ENCODE peak calls at places on chromosomes 5 and 9, in six cellular contexts. One of them, this sample, is unnamed.

GRCh38 chr5:17113174-17113941 is 104.1 kb upstream of the BASP1 start:
- DNase-seq in right lobe of liver: no peak
- DNase-seq in HFF-Myc: no peak
- DNase-seq in AG09309: peak; percentile 69
- DNase-seq in A673: no peak
- DNase-seq in choroid plexus epithelial cell: peak; percentile 93
- DNase-seq in this sample: no peak

GRCh38 chr5:139732019-139732418 is 63.6 kb upstream of the PSD2 start:
- DNase-seq in right lobe of liver: no peak
- DNase-seq in HFF-Myc: no peak
- DNase-seq in AG09309: no peak
- DNase-seq in A673: no peak
- DNase-seq in choroid plexus epithelial cell: no peak
- DNase-seq in this sample: no peak

GRCh38 chr9:61668846-61669245 is 479.0 kb downstream of the SPATA31A7 start:
- DNase-seq in right lobe of liver: no peak
- DNase-seq in HFF-Myc: no peak
- DNase-seq in AG09309: no peak
- DNase-seq in A673: no peak
- DNase-seq in choroid plexus epithelial cell: no peak
- DNase-seq in this sample: no peak

GRCh38 chr9:134477342-134477925 is 151.2 kb downstream of the RXRA start:
- DNase-seq in right lobe of liver: no peak
- DNase-seq in HFF-Myc: no peak
- DNase-seq in AG09309: no peak
- DNase-seq in A673: no peak
- DNase-seq in choroid plexus epithelial cell: no peak
- DNase-seq in this sample: no peak

GRCh38 chr5:120640793-120641192 is 176.7 kb downstream of the PRR16 start:
- DNase-seq in right lobe of liver: no peak
- DNase-seq in HFF-Myc: no peak
- DNase-seq in AG09309: no peak
- DNase-seq in A673: no peak
- DNase-seq in choroid plexus epithelial cell: no peak
- DNase-seq in this sample: no peak

GRCh38 chr5:367358-368130 is 46.0 kb downstream of the AHRR start:
- DNase-seq in right lobe of liver: no peak
- DNase-seq in HFF-Myc: no peak
- DNase-seq in AG09309: no peak
- DNase-seq in A673: no peak
- DNase-seq in choroid plexus epithelial cell: no peak
- DNase-seq in this sample: no peak

GRCh38 chr9:79757074-79757473 is 185.3 kb downstream of the TLE4 start:
- DNase-seq in right lobe of liver: no peak
- DNase-seq in HFF-Myc: no peak
- DNase-seq in AG09309: no peak
- DNase-seq in A673: no peak
- DNase-seq in choroid plexus epithelial cell: no peak
- DNase-seq in this sample: no peak

GRCh38 chr9:126275386-126276001 is 51.1 kb upstream of the MVB12B start:
- DNase-seq in right lobe of liver: no peak
- DNase-seq in HFF-Myc: no peak
- DNase-seq in AG09309: no peak
- DNase-seq in A673: no peak
- DNase-seq in choroid plexus epithelial cell: peak; percentile 23
- DNase-seq in this sample: no peak

GRCh38 chr9:114473447-114473801 is 31.8 kb downstream of the WHRN start:
- DNase-seq in right lobe of liver: no peak
- DNase-seq in HFF-Myc: no peak
- DNase-seq in AG09309: no peak
- DNase-seq in A673: no peak
- DNase-seq in choroid plexus epithelial cell: no peak
- DNase-seq in this sample: no peak

GRCh38 chr5:43941806-43942205 is 338.8 kb downstream of the NNT start:
- DNase-seq in right lobe of liver: no peak
- DNase-seq in HFF-Myc: no peak
- DNase-seq in AG09309: no peak
- DNase-seq in A673: no peak
- DNase-seq in choroid plexus epithelial cell: no peak
- DNase-seq in this sample: no peak

GRCh38 chr9:91065231-91066041 is 263.8 kb downstream of the SYK start:
- DNase-seq in right lobe of liver: no peak
- DNase-seq in HFF-Myc: no peak
- DNase-seq in AG09309: no peak
- DNase-seq in A673: no peak
- DNase-seq in choroid plexus epithelial cell: no peak
- DNase-seq in this sample: no peak

GRCh38 chr9:35689601-35690446 is at the start of gene TPM2:
- DNase-seq in right lobe of liver: peak; percentile 47
- DNase-seq in HFF-Myc: no peak
- DNase-seq in AG09309: no peak
- DNase-seq in A673: no peak
- DNase-seq in choroid plexus epithelial cell: peak; percentile 72
- DNase-seq in this sample: no peak

GRCh38 chr5:60352992-60353391 is 347.0 kb downstream of the DEPDC1B start:
- DNase-seq in right lobe of liver: no peak
- DNase-seq in HFF-Myc: no peak
- DNase-seq in AG09309: no peak
- DNase-seq in A673: no peak
- DNase-seq in choroid plexus epithelial cell: no peak
- DNase-seq in this sample: no peak

GRCh38 chr9:93125331-93125894 is 8.6 kb downstream of the NINJ1 start:
- DNase-seq in right lobe of liver: peak; percentile 5
- DNase-seq in HFF-Myc: no peak
- DNase-seq in AG09309: no peak
- DNase-seq in A673: no peak
- DNase-seq in choroid plexus epithelial cell: no peak
- DNase-seq in this sample: no peak

GRCh38 chr9:81479573-81479972 is 209.8 kb downstream of the TLE1 start:
- DNase-seq in right lobe of liver: no peak
- DNase-seq in HFF-Myc: no peak
- DNase-seq in AG09309: no peak
- DNase-seq in A673: no peak
- DNase-seq in choroid plexus epithelial cell: no peak
- DNase-seq in this sample: no peak

GRCh38 chr5:67299317-67299716 is 102.7 kb upstream of the CD180 start:
- DNase-seq in right lobe of liver: no peak
- DNase-seq in HFF-Myc: no peak
- DNase-seq in AG09309: no peak
- DNase-seq in A673: no peak
- DNase-seq in choroid plexus epithelial cell: no peak
- DNase-seq in this sample: no peak

GRCh38 chr9:127143920-127144465 is 21.6 kb upstream of the ANGPTL2 start:
- DNase-seq in right lobe of liver: no peak
- DNase-seq in HFF-Myc: no peak
- DNase-seq in AG09309: no peak
- DNase-seq in A673: no peak
- DNase-seq in choroid plexus epithelial cell: no peak
- DNase-seq in this sample: no peak

GRCh38 chr5:7908317-7908716 is 39.4 kb downstream of the MTRR start:
- DNase-seq in right lobe of liver: no peak
- DNase-seq in HFF-Myc: no peak
- DNase-seq in AG09309: no peak
- DNase-seq in A673: no peak
- DNase-seq in choroid plexus epithelial cell: no peak
- DNase-seq in this sample: no peak

GRCh38 chr5:130400091-130400490 is 495.8 kb downstream of the CHSY3 start:
- DNase-seq in right lobe of liver: no peak
- DNase-seq in HFF-Myc: no peak
- DNase-seq in AG09309: peak; percentile 16
- DNase-seq in A673: no peak
- DNase-seq in choroid plexus epithelial cell: peak; percentile 81
- DNase-seq in this sample: no peak

GRCh38 chr5:169242849-169243186 is 58.1 kb downstream of the SLIT3 start:
- DNase-seq in right lobe of liver: no peak
- DNase-seq in HFF-Myc: no peak
- DNase-seq in AG09309: no peak
- DNase-seq in A673: no peak
- DNase-seq in choroid plexus epithelial cell: no peak
- DNase-seq in this sample: no peak

GRCh38 chr9:3856592-3856991 is 330.8 kb upstream of the RFX3 start:
- DNase-seq in right lobe of liver: no peak
- DNase-seq in HFF-Myc: no peak
- DNase-seq in AG09309: no peak
- DNase-seq in A673: no peak
- DNase-seq in choroid plexus epithelial cell: peak; percentile 65
- DNase-seq in this sample: no peak

GRCh38 chr9:129317179-129318011 is 139.3 kb upstream of the IER5L start:
- DNase-seq in right lobe of liver: peak; percentile 64
- DNase-seq in HFF-Myc: no peak
- DNase-seq in AG09309: no peak
- DNase-seq in A673: peak; percentile 65
- DNase-seq in choroid plexus epithelial cell: peak; percentile 75
- DNase-seq in this sample: peak; percentile 10

GRCh38 chr5:5140051-5141010 is at the start of gene ADAMTS16:
- DNase-seq in right lobe of liver: no peak
- DNase-seq in HFF-Myc: no peak
- DNase-seq in AG09309: no peak
- DNase-seq in A673: no peak
- DNase-seq in choroid plexus epithelial cell: no peak
- DNase-seq in this sample: no peak

GRCh38 chr5:74848553-74849025 is 17.6 kb downstream of the FAM169A start:
- DNase-seq in right lobe of liver: no peak
- DNase-seq in HFF-Myc: no peak
- DNase-seq in AG09309: no peak
- DNase-seq in A673: no peak
- DNase-seq in choroid plexus epithelial cell: no peak
- DNase-seq in this sample: no peak

DNA sequence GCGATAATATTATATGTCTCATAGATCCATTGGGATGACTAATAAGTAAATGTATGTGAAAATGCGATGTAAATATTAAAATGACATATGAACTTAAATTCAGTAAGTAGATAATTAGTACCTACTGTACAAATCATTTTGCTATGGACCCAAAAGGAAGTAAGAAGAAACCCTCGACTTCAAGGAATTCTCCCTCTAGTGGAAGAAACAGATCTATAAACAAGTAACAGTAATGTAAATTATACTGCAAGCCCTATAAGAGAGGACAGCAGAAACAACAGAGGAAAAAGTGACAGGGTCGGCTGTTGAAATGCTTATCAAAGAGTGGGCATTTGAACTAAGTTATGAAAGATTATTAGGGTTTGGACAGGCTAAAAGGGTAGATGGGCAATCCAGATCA is 320.3 kb downstream of the DMAC1 start:
- DNase-seq in right lobe of liver: no peak
- DNase-seq in HFF-Myc: no peak
- DNase-seq in AG09309: no peak
- DNase-seq in A673: peak; percentile 10
- DNase-seq in choroid plexus epithelial cell: peak; percentile 2
- DNase-seq in this sample: no peak
- TF ChIP-seq CTCF in right lobe of liver: no peak
- TF ChIP-seq CTCF in HFF-Myc: no peak
- TF ChIP-seq CTCF in AG09309: peak; percentile 16
- TF ChIP-seq CTCF in A673: peak; percentile 41
- TF ChIP-seq CTCF in choroid plexus epithelial cell: no peak
- TF ChIP-seq CTCF in this sample: no peak

GRCh38 chr9:135890190-135890861 is 17.0 kb downstream of the CAMSAP1 start:
- DNase-seq in right lobe of liver: no peak
- DNase-seq in HFF-Myc: no peak
- DNase-seq in AG09309: no peak
- DNase-seq in A673: no peak
- DNase-seq in choroid plexus epithelial cell: no peak
- DNase-seq in this sample: no peak
- TF ChIP-seq CTCF in right lobe of liver: no peak
- TF ChIP-seq CTCF in HFF-Myc: no peak
- TF ChIP-seq CTCF in AG09309: no peak
- TF ChIP-seq CTCF in A673: no peak
- TF ChIP-seq CTCF in choroid plexus epithelial cell: no peak
- TF ChIP-seq CTCF in this sample: no peak

DNA sequence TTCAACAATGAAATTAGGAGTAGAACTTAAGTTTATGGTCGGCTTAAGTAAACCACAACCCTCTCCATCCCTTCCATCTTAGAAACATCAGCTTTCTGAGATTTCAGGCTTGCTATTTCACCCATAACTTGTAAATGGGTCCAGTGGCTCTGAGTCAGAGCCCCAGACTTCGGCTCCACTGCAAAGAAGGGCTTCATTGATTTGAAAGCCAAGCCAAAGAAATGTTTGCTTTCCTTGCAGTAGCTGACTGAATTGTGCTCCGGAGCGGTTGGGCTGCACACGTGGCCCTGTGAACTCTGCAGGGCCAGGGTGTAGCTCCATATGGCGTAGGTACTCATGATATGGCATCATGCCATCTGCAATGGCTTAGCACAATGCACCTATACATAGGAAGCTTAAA is 57.0 kb downstream of the NREP start:
- DNase-seq in right lobe of liver: peak; percentile 35
- DNase-seq in HFF-Myc: no peak
- DNase-seq in AG09309: no peak
- DNase-seq in A673: no peak
- DNase-seq in choroid plexus epithelial cell: peak; percentile 51
- DNase-seq in this sample: no peak
- TF ChIP-seq CTCF in right lobe of liver: no peak
- TF ChIP-seq CTCF in HFF-Myc: no peak
- TF ChIP-seq CTCF in AG09309: no peak
- TF ChIP-seq CTCF in A673: no peak
- TF ChIP-seq CTCF in choroid plexus epithelial cell: no peak
- TF ChIP-seq CTCF in this sample: no peak

GRCh38 chr9:121299125-121299466 is 31.1 kb downstream of the GSN start:
- DNase-seq in right lobe of liver: no peak
- DNase-seq in HFF-Myc: no peak
- DNase-seq in AG09309: no peak
- DNase-seq in A673: no peak
- DNase-seq in choroid plexus epithelial cell: no peak
- DNase-seq in this sample: no peak

GRCh38 chr9:121297414-121297813 is 29.5 kb downstream of the GSN start:
- DNase-seq in right lobe of liver: no peak
- DNase-seq in HFF-Myc: no peak
- DNase-seq in AG09309: no peak
- DNase-seq in A673: no peak
- DNase-seq in choroid plexus epithelial cell: no peak
- DNase-seq in this sample: no peak

GRCh38 chr9:121298689-121299112 is 30.7 kb downstream of the GSN start:
- DNase-seq in right lobe of liver: no peak
- DNase-seq in HFF-Myc: no peak
- DNase-seq in AG09309: no peak
- DNase-seq in A673: no peak
- DNase-seq in choroid plexus epithelial cell: no peak
- DNase-seq in this sample: no peak

GRCh38 chr9:121299467-121300282 is 31.7 kb downstream of the GSN start:
- DNase-seq in right lobe of liver: no peak
- DNase-seq in HFF-Myc: no peak
- DNase-seq in AG09309: no peak
- DNase-seq in A673: no peak
- DNase-seq in choroid plexus epithelial cell: peak; percentile 43
- DNase-seq in this sample: peak; percentile 27

DNA sequence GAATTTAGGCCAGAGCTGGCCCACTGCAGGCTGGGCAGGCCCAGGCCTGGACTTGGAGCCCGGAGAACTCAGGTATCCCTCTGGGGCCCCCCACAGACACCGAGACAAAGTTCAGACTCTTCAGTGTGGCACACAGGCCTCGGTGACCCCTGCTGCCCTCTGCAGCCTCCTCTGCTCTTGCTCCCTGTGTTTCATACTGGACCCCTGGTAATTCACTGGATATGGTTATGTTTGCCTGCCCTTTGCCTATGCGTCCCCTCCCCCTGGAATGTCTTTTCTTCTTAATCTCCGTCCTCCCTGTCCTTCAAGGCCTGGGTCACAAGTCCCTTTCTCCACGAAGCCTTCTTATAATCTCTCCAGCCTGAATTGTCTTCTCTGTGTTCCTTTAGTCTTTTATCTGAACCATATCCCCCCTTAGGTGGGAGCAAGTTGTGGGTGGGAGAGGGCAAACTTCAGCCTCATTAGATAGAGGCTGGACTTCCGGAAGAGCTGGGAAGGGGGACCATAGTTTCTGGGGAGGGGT is 30.1 kb downstream of the GSN start:
- DNase-seq in right lobe of liver: no peak
- DNase-seq in HFF-Myc: no peak
- DNase-seq in AG09309: no peak
- DNase-seq in A673: no peak
- DNase-seq in choroid plexus epithelial cell: no peak
- DNase-seq in this sample: no peak
- TF ChIP-seq CTCF in right lobe of liver: no peak
- TF ChIP-seq CTCF in HFF-Myc: no peak
- TF ChIP-seq CTCF in AG09309: no peak
- TF ChIP-seq CTCF in A673: no peak
- TF ChIP-seq CTCF in choroid plexus epithelial cell: no peak
- TF ChIP-seq CTCF in this sample: no peak

This sample was measured in natural killer cell.